ENCODE peak calls at places on chromosomes 12 and 14, in four cellular contexts. P, U, D and A are unnamed samples.

GRCh38 chr12:129826273-129826672 is 77.6 kb downstream of the TMEM132D start:
- DNase-seq in P (no peak), U (no peak), D (no peak), A (no peak)

GRCh38 chr12:123119808-123120207 is 31.1 kb downstream of the PITPNM2 start:
- DNase-seq in P (no peak), U (peak), D (no peak), A (peak)

GRCh38 chr12:103673891-103674375 is 86.9 kb downstream of the STAB2 start:
- DNase-seq in P (no peak), U (no peak), D (no peak), A (no peak)

GRCh38 chr12:65879878-65880277 is 55.6 kb downstream of the HMGA2 start:
- DNase-seq in P (no peak), U (no peak), D (peak), A (no peak)

GRCh38 chr12:13171921-13172859 is 24.3 kb upstream of the EMP1 start:
- DNase-seq in P (peak), U (no peak), D (peak), A (no peak)

GRCh38 chr12:63918788-63919300 is 74.3 kb downstream of the SRGAP1 start:
- DNase-seq in P (no peak), U (no peak), D (peak), A (no peak)

GRCh38 chr14:62179367-62180018 is 417.3 kb downstream of the SNAPC1 start:
- DNase-seq in P (peak), U (no peak), D (peak), A (no peak)

GRCh38 chr12:66141299-66141698 is 10.7 kb upstream of the LLPH start:
- DNase-seq in P (no peak), U (no peak), D (no peak), A (no peak)

GRCh38 chr14:22518073-22518472 is 71.0 kb downstream of the DAD1 start:
- DNase-seq in P (no peak), U (no peak), D (no peak), A (no peak)

GRCh38 chr12:91381309-91381804 is 198.7 kb upstream of the DCN start:
- DNase-seq in P (peak), U (no peak), D (peak), A (no peak)

GRCh38 chr14:97266653-97267052 is 469.5 kb downstream of the VRK1 start:
- DNase-seq in P (no peak), U (no peak), D (peak), A (no peak)

GRCh38 chr12:123744836-123745235 is 17.3 kb upstream of the DNAH10 start:
- DNase-seq in P (no peak), U (no peak), D (no peak), A (no peak)

GRCh38 chr12:54716284-54716683 is 68.1 kb upstream of the DCD start:
- DNase-seq in P (no peak), U (no peak), D (no peak), A (no peak)